ENCODE peak calls at places on chromosomes 13 and 19, in nine cellular contexts. Q is thyroid gland, I is left ventricle myocardium inferior, K is thoracic aorta, F is pancreas, L is aorta, C is astrocyte, Y is upper lobe of right lung, U is GM06990. P is an unnamed sample. For H3K36me3, the result is how much of the 10 kb centered on the place peaks cover.

GRCh38 chr19:48415395-48415794 is 21.9 kb downstream of the GRIN2D start:
- DNase-seq in F (peak), C (peak), Q (peak), L (peak), Y (peak), I (peak), U (peak), K (no peak), P (peak)

GRCh38 chr13:30388401-30389283 is 33.7 kb upstream of the UBE2L5 start:
- DNase-seq in Y (no peak), Q (no peak), L (no peak), F (no peak), U (no peak), I (no peak), C (no peak), K (no peak), P (no peak)

GRCh38 chr19:27909185-27909840 is 1303.6 kb downstream of the UQCRFS1 start:
- DNase-seq in K (no peak), F (no peak), Q (no peak), I (no peak), U (no peak), Y (no peak), L (no peak), C (no peak), P (peak)

GRCh38 chr13:64278493-64278892 is 2862.8 kb upstream of the PCDH20 start:
- DNase-seq in F (no peak), L (no peak), Q (no peak), U (no peak), I (no peak), C (peak), K (no peak), Y (no peak), P (no peak)

GRCh38 chr19:36604656-36605100 is 435 bp upstream of the ZNF382 start:
- DNase-seq in U (peak), F (peak), K (peak), L (peak), C (peak), Q (peak), Y (peak), I (peak), P (peak)

GRCh38 chr13:110726726-110727125 is 13.2 kb downstream of the ING1 start:
- DNase-seq in Q (no peak), Y (no peak), L (no peak), I (no peak), U (no peak), K (no peak), C (no peak), F (no peak), P (no peak)

GRCh38 chr19:12485571-12485970 is 955 bp upstream of the ZNF709 start:
- DNase-seq in U (no peak), K (no peak), L (no peak), I (no peak), Y (no peak), Q (no peak), F (no peak), C (no peak), P (no peak)

GRCh38 chr13:39350461-39350881 is 252.5 kb downstream of the LHFPL6 start:
- DNase-seq in I (peak), Q (peak), U (no peak), F (no peak), Y (no peak), K (no peak), C (no peak), L (no peak), P (no peak)

GRCh38 chr13:42865703-42866102 is 84.3 kb downstream of the FAM216B start:
- DNase-seq in Q (no peak), K (no peak), C (no peak), F (no peak), Y (no peak), U (no peak), L (no peak), I (no peak), P (peak)

GRCh38 chr13:113989585-113990300 is 15.9 kb upstream of the C13orf46 start:
- DNase-seq in K (peak), F (no peak), U (no peak), C (no peak), Q (no peak), Y (peak), I (peak), L (no peak), P (peak)

GRCh38 chr19:38849746-38850230 is at the start of gene HNRNPL:
- DNase-seq in L (peak), Y (peak), C (no peak), K (no peak), I (no peak), Q (no peak), U (peak), F (no peak), P (peak)

GRCh38 chr19:46786236-46787039 is 2.0 kb downstream of the SLC1A5 start:
- DNase-seq in Y (peak), C (peak), I (peak), U (peak), K (no peak), F (peak), Q (peak), L (peak), P (peak)

GRCh38 chr13:83824120-83824519 is 58.2 kb downstream of the SLITRK1 start:
- DNase-seq in K (no peak), Q (no peak), U (no peak), L (no peak), I (no peak), Y (no peak), F (no peak), C (no peak), P (no peak)

GRCh38 chr13:43014162-43014561 is 9.2 kb upstream of the DNAJC15 start:
- DNase-seq in K (no peak), U (no peak), L (no peak), I (no peak), C (no peak), Y (no peak), Q (no peak), F (no peak), P (no peak)

GRCh38 chr13:33380487-33381079 is 95.0 kb upstream of the STARD13 start:
- DNase-seq in Q (no peak), L (no peak), K (no peak), C (no peak), U (no peak), Y (no peak), F (peak), I (no peak), P (no peak)

GRCh38 chr13:74550039-74550438 is 415.8 kb upstream of the KLF12 start:
- DNase-seq in F (no peak), K (no peak), C (peak), U (no peak), Q (no peak), Y (no peak), I (no peak), L (no peak), P (no peak)

GRCh38 chr19:42343344-42344110 is 18.1 kb downstream of the MEGF8 start:
- DNase-seq in Q (no peak), I (no peak), F (no peak), L (no peak), K (no peak), C (no peak), U (no peak), Y (no peak), P (no peak)

GRCh38 chr13:39296193-39296592 is 257.9 kb downstream of the NHLRC3 start:
- DNase-seq in K (no peak), C (no peak), Q (no peak), U (no peak), F (no peak), L (no peak), I (no peak), Y (no peak), P (no peak)

GRCh38 chr19:11556634-11557420 is 2.2 kb downstream of the ELOF1 start:
- DNase-seq in Q (no peak), F (no peak), I (no peak), K (no peak), C (no peak), U (no peak), L (no peak), Y (no peak), P (no peak)

GRCh38 chr13:102854675-102855074 is 8.8 kb downstream of the ERCC5 start:
- DNase-seq in Q (no peak), L (no peak), K (no peak), C (no peak), F (no peak), Y (no peak), I (no peak), U (no peak), P (no peak)

GRCh38 chr13:57666554-57666953 is 35.0 kb downstream of the PCDH17 start:
- DNase-seq in K (no peak), L (no peak), F (no peak), Y (no peak), C (no peak), U (no peak), Q (no peak), I (no peak), P (no peak)

GRCh38 chr13:32940601-32941000 is 75.6 kb upstream of the KL start:
- DNase-seq in Q (no peak), U (no peak), L (no peak), C (peak), I (peak), Y (no peak), K (no peak), F (no peak), P (no peak)

GRCh38 chr13:46660859-46661258 is 107.9 kb downstream of the LRCH1 start:
- DNase-seq in K (no peak), C (no peak), L (no peak), Y (no peak), I (no peak), F (no peak), Q (no peak), U (no peak), P (no peak)

GRCh38 chr13:38979891-38980627 is 10.6 kb downstream of the STOML3 start:
- DNase-seq in U (no peak), C (no peak), I (peak), Y (no peak), F (no peak), Q (no peak), L (no peak), K (no peak), P (no peak)

GRCh38 chr13:78193853-78194252 is 275.2 kb upstream of the EDNRB start:
- DNase-seq in L (no peak), C (peak), Y (no peak), U (peak), I (no peak), Q (no peak), F (no peak), K (no peak), P (no peak)

GRCh38 chr13:26485288-26485687 is 72.2 kb upstream of the WASF3 start:
- DNase-seq in F (no peak), Q (no peak), C (no peak), L (no peak), Y (no peak), I (no peak), K (no peak), U (no peak), P (no peak)

GRCh38 chr13:51659276-51660127 is 75.2 kb downstream of the WDFY2 start:
- DNase-seq in U (no peak), I (no peak), C (no peak), F (no peak), Q (no peak), K (no peak), Y (no peak), L (no peak), P (no peak)

GRCh38 chr19:28234637-28235036 is 978.3 kb downstream of the UQCRFS1 start:
- DNase-seq in F (no peak), C (peak), Y (no peak), U (no peak), K (no peak), I (no peak), Q (no peak), L (no peak), P (no peak)

GRCh38 chr19:48754950-48755645 is at the start of gene FGF21:
- DNase-seq in C (no peak), Y (no peak), L (no peak), K (no peak), I (no peak), Q (no peak), U (no peak), F (no peak), P (no peak)

GRCh38 chr13:56932104-56932503 is 208.6 kb upstream of the PRR20A start:
- DNase-seq in Q (no peak), I (no peak), K (no peak), Y (no peak), L (no peak), F (no peak), U (no peak), C (no peak), P (no peak)

GRCh38 chr13:99382428-99383133 is 75.4 kb upstream of the GPR183 start:
- DNase-seq in K (no peak), Q (no peak), U (no peak), I (no peak), Y (no peak), F (no peak), L (no peak), C (no peak), P (no peak)

DNA sequence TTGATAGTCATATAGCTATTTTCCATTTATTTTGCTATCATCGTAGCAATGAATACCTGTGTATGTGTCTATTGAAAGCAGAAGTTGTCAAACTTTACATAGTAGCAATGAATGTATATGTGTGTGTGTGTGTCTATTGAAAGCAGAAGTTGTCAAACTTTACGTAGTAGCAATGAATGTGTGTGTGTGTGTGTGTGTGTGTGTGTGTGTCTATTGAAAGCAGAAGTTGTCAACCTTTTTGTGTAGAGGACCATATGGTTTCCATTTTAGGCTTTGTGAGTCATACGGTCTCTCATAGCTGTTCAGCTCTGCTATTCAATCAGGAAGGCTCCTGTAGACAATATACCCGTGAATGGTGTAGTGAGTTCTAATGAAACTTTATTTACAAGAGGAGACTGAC is 20.8 kb downstream of the NLRP4 start:
- DNase-seq in K (no peak), U (peak), I (no peak), Y (no peak), L (no peak), F (no peak), C (no peak), Q (no peak), P (no peak)
- H3K4me3 ChIP-seq in K (no peak), U (no peak), I (no peak), Y (no peak), L (no peak), F (no peak), C (no peak), Q (no peak), P (no peak)

DNA sequence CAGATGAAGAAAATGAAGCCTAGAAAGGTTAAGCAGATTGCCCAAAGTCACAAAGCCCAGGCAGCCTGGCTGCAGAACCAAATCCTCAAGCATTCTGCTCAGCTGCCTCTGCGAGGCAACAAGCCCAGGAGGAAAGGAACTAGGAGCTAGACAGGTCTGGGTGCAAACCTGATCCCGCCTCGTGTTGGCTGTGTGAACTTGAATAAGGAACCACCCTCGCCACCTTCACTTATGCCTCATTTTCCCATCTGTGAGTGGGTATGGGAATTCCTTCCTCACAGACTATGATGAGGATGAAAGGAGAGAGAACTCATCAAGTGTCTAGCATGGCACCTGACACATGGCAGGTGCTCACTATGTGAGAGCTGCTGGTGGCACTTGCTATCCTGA is 6.6 kb downstream of the SMG9 start:
- DNase-seq in C (no peak), U (no peak), F (no peak), K (no peak), L (no peak), Q (no peak), Y (no peak), I (no peak), P (no peak)
- H3K36me3 ChIP-seq in C (under half), U (under half), F (under half), K (under half), L (under half), Q (under half), Y (half or more), I (half or more), P (under half)

GRCh38 chr19:7340959-7341837 is 7.5 kb upstream of the ARHGEF18 start:
- DNase-seq in Q (peak), F (peak), U (peak), C (peak), I (peak), Y (peak), L (peak), K (peak), P (peak)
- H3K4me3 ChIP-seq in Q (no peak), F (no peak), U (no peak), C (no peak), I (no peak), Y (no peak), L (no peak), K (no peak), P (no peak)

GRCh38 chr13:45456196-45456972 is 8.4 kb upstream of the COG3 start:
- DNase-seq in C (peak), L (no peak), U (no peak), F (no peak), Y (no peak), Q (no peak), K (no peak), I (no peak), P (no peak)
- H3K36me3 ChIP-seq in C (under half), L (under half), U (under half), F (under half), Y (under half), Q (under half), K (under half), I (under half), P (under half)

DNA sequence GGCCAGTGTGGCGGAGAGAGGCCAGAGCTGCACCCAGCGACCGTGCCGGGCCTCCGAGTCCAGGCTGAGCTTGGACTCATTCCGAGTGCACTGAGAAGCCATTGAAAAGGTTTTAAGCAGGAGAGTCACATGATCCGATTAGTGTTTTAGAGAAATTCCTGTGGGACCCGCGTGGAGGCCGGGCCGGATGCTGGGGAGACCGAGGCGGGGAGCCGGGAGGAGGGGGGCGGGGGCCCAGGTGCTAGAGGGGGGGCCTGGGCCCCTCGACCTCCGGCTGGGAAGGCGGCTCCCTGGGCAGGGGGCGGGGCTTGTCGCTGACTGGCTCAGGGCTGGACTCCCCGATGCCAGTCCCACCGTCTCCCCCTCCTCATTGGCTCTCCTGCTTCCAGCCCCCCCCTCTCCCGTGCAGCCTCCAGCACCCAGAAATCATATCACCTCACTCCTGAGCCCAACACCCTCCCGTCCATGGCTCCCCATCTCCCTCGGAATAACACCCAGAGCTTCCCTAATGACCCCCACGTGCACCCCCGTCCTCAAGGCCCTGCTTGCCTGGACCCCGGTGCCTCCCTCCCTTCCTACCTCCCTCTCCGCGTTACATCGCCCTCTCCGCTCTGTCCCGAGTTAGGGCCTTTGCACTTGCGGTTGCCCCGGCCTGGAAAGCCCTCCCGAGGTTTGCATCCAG is 5.2 kb upstream of the ZNF579 start:
- DNase-seq in C (peak), Y (peak), U (peak), K (no peak), L (peak), F (peak), I (peak), Q (peak), P (peak)
- H3K4me3 ChIP-seq in C (peak), Y (peak), U (no peak), K (peak), L (no peak), F (peak), I (peak), Q (peak), P (peak)

DNA sequence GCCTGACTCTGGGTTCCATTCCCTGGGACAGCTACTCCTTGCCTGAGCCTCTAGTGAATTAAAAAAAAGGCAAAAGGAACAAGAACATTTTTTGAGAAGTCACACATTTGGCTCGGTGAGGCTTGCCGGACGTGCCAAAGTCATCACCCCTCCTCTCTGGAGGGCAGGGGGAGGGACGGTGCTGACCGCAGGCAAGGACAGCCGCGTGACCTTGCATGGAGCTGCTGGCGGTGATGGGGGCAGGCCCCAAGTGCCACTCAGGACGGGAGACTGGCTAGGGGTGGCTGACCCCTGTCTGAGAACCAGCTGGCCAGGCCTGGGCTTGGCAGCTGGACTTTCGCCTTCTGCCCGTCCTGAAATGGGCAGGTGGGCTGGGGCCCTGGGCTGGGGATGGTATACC is 26.4 kb downstream of the MAP2K2 start:
- DNase-seq in F (no peak), I (peak), U (no peak), C (no peak), K (no peak), L (peak), Y (no peak), Q (no peak), P (peak)
- H3K36me3 ChIP-seq in F (under half), I (half or more), U (under half), C (under half), K (under half), L (under half), Y (half or more), Q (under half), P (half or more)

GRCh38 chr19:5308471-5309437 is 31.9 kb downstream of the PTPRS start:
- DNase-seq in K (peak), Q (peak), C (peak), F (peak), Y (peak), U (no peak), I (peak), L (peak), P (peak)
- H3K4me3 ChIP-seq in K (peak), Q (no peak), C (peak), F (peak), Y (peak), U (no peak), I (peak), L (no peak), P (peak)

DNA sequence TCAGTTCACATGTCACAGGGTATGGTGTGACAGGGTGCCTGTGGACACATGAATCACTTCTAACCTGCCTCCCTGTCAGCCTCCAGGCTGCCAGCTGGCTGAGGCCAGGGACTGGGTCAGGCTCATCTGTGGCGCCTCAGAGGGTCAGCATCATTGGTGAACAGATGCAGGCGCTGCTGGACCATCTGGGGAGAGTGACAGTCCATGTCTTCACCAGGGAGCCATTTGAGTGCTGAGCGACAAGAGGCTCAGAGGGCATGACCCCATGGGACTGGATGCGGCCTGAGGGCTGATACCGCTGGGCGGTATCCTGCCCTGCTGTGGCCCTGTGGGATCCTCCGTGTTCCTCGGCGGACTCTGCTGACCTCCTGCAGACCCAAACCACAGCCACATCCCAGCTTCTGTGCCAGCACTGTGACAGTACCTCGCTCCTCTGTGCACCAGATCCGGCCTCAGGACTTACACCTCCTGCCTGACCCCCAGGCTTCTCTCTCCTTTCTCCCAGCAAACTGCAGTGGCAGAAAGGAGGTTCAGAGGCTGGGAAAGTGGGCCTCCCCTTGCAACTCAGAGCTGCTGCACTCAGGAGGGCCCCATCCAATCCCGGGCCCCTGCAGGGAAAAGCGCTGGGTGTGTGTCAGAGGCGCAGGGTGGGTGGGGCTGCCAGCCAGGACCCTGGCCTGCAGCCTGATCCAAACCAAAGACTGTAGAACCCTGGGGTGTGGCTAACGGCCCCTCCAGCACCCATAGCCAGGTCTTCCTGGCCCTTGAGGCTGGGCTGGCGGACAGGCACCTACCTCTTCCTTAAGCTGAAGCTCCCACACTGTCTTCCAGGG is 10.2 kb downstream of the ACTMAP start:
- DNase-seq in I (no peak), U (no peak), Q (no peak), C (no peak), K (no peak), F (no peak), Y (peak), L (no peak), P (no peak)
- H3K36me3 ChIP-seq in I (under half), U (under half), Q (under half), C (under half), K (under half), F (under half), Y (half or more), L (under half), P (half or more)

P was measured in left lung.